ENCODE peak calls at places on chromosomes 2 and 18, in six cellular contexts. H is GM23248, G is PC-3, D is neural progenitor cell, E is H1, M is A673. K is an unnamed sample.
A peak's percentile ranks its signal among the peaks of the same experiment; 100 is the strongest.

GRCh38 chr18:5620284-5620683 is 76.5 kb upstream of the EPB41L3 start:
- DNase-seq in H (peak; percentile 82), G (no peak), D (no peak), E (no peak), M (no peak), K (peak; percentile 56)

GRCh38 chr2:172299741-172300140 is 127.6 kb upstream of the ITGA6 start:
- DNase-seq in H (peak; percentile 50), G (peak; percentile 83), D (no peak), E (no peak), M (no peak), K (peak; percentile 77)

GRCh38 chr18:76487782-76488181 is 7.3 kb downstream of the ZNF516 start:
- DNase-seq in H (no peak), G (no peak), D (peak; percentile 61), E (no peak), M (no peak), K (no peak)

GRCh38 chr2:42810971-42811865 is 18.8 kb upstream of the HAAO start:
- DNase-seq in H (peak; percentile 65), G (no peak), D (peak; percentile 81), E (peak; percentile 79), M (peak; percentile 73), K (peak; percentile 70)

GRCh38 chr2:212919238-212919637 is 232.2 kb downstream of the IKZF2 start:
- DNase-seq in H (no peak), G (peak; percentile 73), D (no peak), E (no peak), M (no peak), K (no peak)

GRCh38 chr18:12679183-12679786 is 21.4 kb upstream of the SPIRE1 start:
- DNase-seq in H (peak; percentile 65), G (peak; percentile 24), D (no peak), E (no peak), M (peak; percentile 77), K (peak; percentile 45)

GRCh38 chr2:30031184-30031583 is 109.8 kb upstream of the ALK start:
- DNase-seq in H (no peak), G (no peak), D (peak; percentile 52), E (no peak), M (peak; percentile 90), K (peak; percentile 0)

GRCh38 chr2:26237868-26238267 is 6.6 kb downstream of the HADHA start:
- DNase-seq in H (no peak), G (no peak), D (no peak), E (no peak), M (no peak), K (no peak)

GRCh38 chr2:226489765-226490164 is 309.9 kb downstream of the IRS1 start:
- DNase-seq in H (peak; percentile 88), G (peak; percentile 80), D (no peak), E (no peak), M (no peak), K (peak; percentile 77)

GRCh38 chr2:174555998-174556397 is 41.6 kb downstream of the WIPF1 start:
- DNase-seq in H (no peak), G (no peak), D (no peak), E (no peak), M (no peak), K (no peak)

GRCh38 chr2:199336546-199336945 is 121.2 kb downstream of the SATB2 start:
- DNase-seq in H (peak; percentile 13), G (no peak), D (no peak), E (no peak), M (no peak), K (peak; percentile 37)

GRCh38 chr2:120722603-120723421 is 12.9 kb upstream of the GLI2 start:
- DNase-seq in H (peak; percentile 75), G (peak; percentile 44), D (peak; percentile 60), E (no peak), M (no peak), K (peak; percentile 91)

GRCh38 chr2:109253216-109253615 is 124.2 kb downstream of the SH3RF3 start:
- DNase-seq in H (no peak), G (no peak), D (no peak), E (no peak), M (no peak), K (no peak)

GRCh38 chr2:9805435-9806297 is 37.6 kb upstream of the TAF1B start:
- DNase-seq in H (peak; percentile 47), G (no peak), D (no peak), E (no peak), M (no peak), K (peak; percentile 94)

GRCh38 chr2:230231251-230231650 is 5.7 kb downstream of the SP140 start:
- DNase-seq in H (no peak), G (no peak), D (no peak), E (no peak), M (no peak), K (no peak)

GRCh38 chr2:148781544-148781943 is 93.5 kb upstream of the KIF5C start:
- DNase-seq in H (no peak), G (no peak), D (no peak), E (no peak), M (no peak), K (no peak)

GRCh38 chr2:56299166-56299806 is 115.5 kb downstream of the CCDC85A start:
- DNase-seq in H (peak; percentile 66), G (no peak), D (peak; percentile 5), E (no peak), M (no peak), K (no peak)

GRCh38 chr2:154570501-154570900 is 128.0 kb upstream of the KCNJ3 start:
- DNase-seq in H (no peak), G (no peak), D (no peak), E (no peak), M (no peak), K (no peak)

GRCh38 chr2:226031078-226031937 is 631.8 kb downstream of the NYAP2 start:
- DNase-seq in H (peak; percentile 73), G (peak; percentile 65), D (peak; percentile 93), E (peak; percentile 82), M (peak; percentile 85), K (peak; percentile 73)

GRCh38 chr2:134399096-134399495 is 145.2 kb downstream of the MGAT5 start:
- DNase-seq in H (peak; percentile 33), G (no peak), D (no peak), E (no peak), M (peak; percentile 10), K (peak; percentile 34)

GRCh38 chr2:74959106-74959751 is 786 bp downstream of the POLE4 start:
- DNase-seq in H (no peak), G (no peak), D (no peak), E (no peak), M (no peak), K (no peak)

GRCh38 chr2:62999905-63000304 is 50.7 kb upstream of the OTX1 start:
- DNase-seq in H (peak; percentile 61), G (peak; percentile 77), D (no peak), E (no peak), M (peak; percentile 29), K (peak; percentile 37)

GRCh38 chr2:168571061-168571460 is 115.0 kb downstream of the CERS6 start:
- DNase-seq in H (no peak), G (peak; percentile 58), D (no peak), E (no peak), M (no peak), K (peak; percentile 31)

GRCh38 chr2:232528746-232529445 is 2.9 kb downstream of the CHRND start:
- DNase-seq in H (peak; percentile 55), G (no peak), D (no peak), E (no peak), M (no peak), K (no peak)

DNA sequence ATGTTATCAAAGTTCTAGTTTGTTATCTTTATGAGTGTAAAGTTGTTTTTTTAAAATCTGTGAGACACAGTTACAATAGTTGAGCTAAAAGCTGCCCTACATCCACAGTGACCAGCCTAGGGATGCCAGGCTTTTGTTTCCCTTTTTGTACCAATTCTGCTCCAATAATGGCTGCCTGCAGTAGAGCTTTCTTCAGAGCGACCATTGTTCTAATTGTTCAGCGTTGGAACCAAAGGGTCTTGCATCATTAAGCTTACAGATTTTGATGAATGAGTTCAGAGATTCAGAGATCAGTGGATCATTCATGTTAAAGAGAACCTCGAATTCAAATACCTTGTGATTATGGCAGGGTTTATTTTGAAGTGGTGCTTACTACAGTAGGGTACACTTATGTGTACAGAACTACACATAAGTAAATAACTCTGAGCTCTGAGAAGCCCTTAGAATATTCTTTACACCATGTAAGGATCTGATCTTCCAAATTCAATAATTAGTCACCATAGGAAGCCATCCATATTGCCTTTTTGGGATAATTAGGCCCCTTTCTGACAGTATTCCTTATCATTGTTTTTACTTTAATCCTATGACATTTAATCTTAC is 157.9 kb downstream of the MYO1B start:
- DNase-seq in H (no peak), G (no peak), D (peak; percentile 84), E (no peak), M (no peak), K (no peak)
- H3K27ac ChIP-seq in H (no peak overlapping the region), G (no peak overlapping the region), D (peak overlapping the region; percentile 81), E (no peak overlapping the region), M (no peak overlapping the region), K (no peak overlapping the region)

GRCh38 chr2:222303828-222304736 is 5.3 kb upstream of the PAX3 start:
- DNase-seq in H (no peak), G (no peak), D (peak; percentile 62), E (peak; percentile 64), M (no peak), K (no peak)

GRCh38 chr2:222303045-222303827 is 4.4 kb upstream of the PAX3 start:
- DNase-seq in H (no peak), G (no peak), D (peak; percentile 43), E (peak; percentile 55), M (no peak), K (no peak)

GRCh38 chr2:222306393-222307137 is 7.8 kb upstream of the PAX3 start:
- DNase-seq in H (no peak), G (no peak), D (peak; percentile 30), E (peak; percentile 67), M (peak; percentile 32), K (no peak)

GRCh38 chr2:222305510-222306392 is 7.0 kb upstream of the PAX3 start:
- DNase-seq in H (peak; percentile 37), G (no peak), D (peak; percentile 84), E (peak; percentile 72), M (peak; percentile 72), K (no peak)

GRCh38 chr2:222304737-222305509 is 6.1 kb upstream of the PAX3 start:
- DNase-seq in H (no peak), G (no peak), D (peak; percentile 62), E (peak; percentile 64), M (peak; percentile 69), K (no peak)
- TF ChIP-seq EZH2 in H (peak; percentile 89), G (peak; percentile 37), D (no peak), E (no peak), M (no peak), K (peak; percentile 54)

GRCh38 chr2:237667891-237668290 is 40.5 kb downstream of the LRRFIP1 start:
- DNase-seq in H (no peak), G (no peak), D (no peak), E (no peak), M (no peak), K (no peak)
- H3K27ac ChIP-seq in H (no peak overlapping the region), G (no peak overlapping the region), D (no peak overlapping the region), E (no peak overlapping the region), M (no peak overlapping the region), K (no peak overlapping the region)

GRCh38 chr2:144516981-144517824 is 2.7 kb downstream of the ZEB2 start:
- DNase-seq in H (peak; percentile 98), G (peak; percentile 43), D (peak; percentile 67), E (peak; percentile 65), M (peak; percentile 83), K (peak; percentile 97)

GRCh38 chr2:144518744-144519596 is 949 bp downstream of the ZEB2 start:
- DNase-seq in H (peak; percentile 33), G (no peak), D (no peak), E (no peak), M (peak; percentile 32), K (no peak)

GRCh38 chr2:144519597-144519933 is 354 bp downstream of the ZEB2 start:
- DNase-seq in H (no peak), G (no peak), D (no peak), E (no peak), M (no peak), K (no peak)

GRCh38 chr2:144516417-144516980 is 3.4 kb downstream of the ZEB2 start:
- DNase-seq in H (peak; percentile 77), G (no peak), D (peak; percentile 50), E (peak; percentile 70), M (peak; percentile 61), K (peak; percentile 51)

GRCh38 chr2:144517825-144518699 is 1.9 kb downstream of the ZEB2 start:
- DNase-seq in H (peak; percentile 64), G (peak; percentile 6), D (peak; percentile 54), E (no peak), M (peak; percentile 65), K (peak; percentile 48)
- TF ChIP-seq EZH2 in H (no peak), G (no peak), D (no peak), E (peak; percentile 45), M (no peak), K (no peak)

K was measured in fibroblast of lung.